ENCODE peak calls at places on chromosome 17, in eight cellular contexts. U, M, G, Q, X, P, L and I are unnamed samples.

GRCh38 chr17:4999429-5000093 is 1.8 kb downstream of the KIF1C start:
- DNase-seq in U (no peak), M (no peak), G (no peak), Q (no peak), X (no peak), P (no peak), L (no peak), I (no peak)

GRCh38 chr17:72115789-72116520 is 4.9 kb upstream of the SOX9 start:
- DNase-seq in U (no peak), M (no peak), G (no peak), Q (no peak), X (no peak), P (no peak), L (no peak), I (no peak)

GRCh38 chr17:46853896-46854444 is 2.6 kb downstream of the WNT9B start:
- DNase-seq in U (no peak), M (no peak), G (peak; percentile 25), Q (no peak), X (peak; percentile 11), P (no peak), L (no peak), I (no peak)

GRCh38 chr17:37050905-37051304 is 102.2 kb downstream of the AATF start:
- DNase-seq in U (no peak), M (no peak), G (no peak), Q (no peak), X (no peak), P (no peak), L (no peak), I (peak; percentile 11)

GRCh38 chr17:39981207-39982068 is 831 bp downstream of the PSMD3 start:
- DNase-seq in U (no peak), M (no peak), G (no peak), Q (no peak), X (no peak), P (no peak), L (no peak), I (no peak)

GRCh38 chr17:17822189-17822978 is 14.4 kb downstream of the SREBF1 start:
- DNase-seq in U (peak; percentile 94), M (peak; percentile 69), G (peak; percentile 58), Q (no peak), X (peak; percentile 35), P (peak; percentile 92), L (no peak), I (peak; percentile 77)

GRCh38 chr17:82765357-82765756 is 13.5 kb downstream of the TBCD start:
- DNase-seq in U (peak; percentile 75), M (no peak), G (no peak), Q (no peak), X (no peak), P (peak; percentile 36), L (no peak), I (no peak)

GRCh38 chr17:48577946-48578615 is at the start of gene HOXB4:
- DNase-seq in U (peak; percentile 95), M (no peak), G (no peak), Q (peak; percentile 73), X (no peak), P (peak; percentile 81), L (no peak), I (peak; percentile 65)

GRCh38 chr17:57561072-57561861 is 183.8 kb downstream of the CCDC182 start:
- DNase-seq in U (no peak), M (no peak), G (no peak), Q (no peak), X (no peak), P (no peak), L (no peak), I (no peak)

GRCh38 chr17:82822281-82822680 is 17.5 kb downstream of the ZNF750 start:
- DNase-seq in U (no peak), M (no peak), G (no peak), Q (no peak), X (no peak), P (no peak), L (no peak), I (no peak)

GRCh38 chr17:78526231-78527025 is 50.8 kb downstream of the DNAH17 start:
- DNase-seq in U (no peak), M (no peak), G (no peak), Q (no peak), X (no peak), P (no peak), L (no peak), I (no peak)

GRCh38 chr17:42347198-42347597 is 41.0 kb downstream of the STAT3 start:
- DNase-seq in U (peak; percentile 84), M (no peak), G (peak; percentile 63), Q (no peak), X (peak; percentile 83), P (no peak), L (no peak), I (peak; percentile 89)

GRCh38 chr17:3827124-3827773 is 18.8 kb downstream of the NCBP3 start:
- DNase-seq in U (no peak), M (no peak), G (peak; percentile 41), Q (peak; percentile 81), X (peak; percentile 76), P (no peak), L (peak; percentile 44), I (peak; percentile 65)

GRCh38 chr17:80482555-80483308 is 6.3 kb upstream of the NPTX1 start:
- DNase-seq in U (no peak), M (no peak), G (no peak), Q (no peak), X (peak; percentile 36), P (no peak), L (no peak), I (no peak)

GRCh38 chr17:12114686-12115418 is 94.2 kb downstream of the MAP2K4 start:
- DNase-seq in U (no peak), M (no peak), G (no peak), Q (no peak), X (no peak), P (no peak), L (no peak), I (no peak)

GRCh38 chr17:77654861-77655260 is 303.6 kb upstream of the TNRC6C start:
- DNase-seq in U (peak; percentile 24), M (peak; percentile 28), G (no peak), Q (no peak), X (no peak), P (no peak), L (no peak), I (no peak)

DNA sequence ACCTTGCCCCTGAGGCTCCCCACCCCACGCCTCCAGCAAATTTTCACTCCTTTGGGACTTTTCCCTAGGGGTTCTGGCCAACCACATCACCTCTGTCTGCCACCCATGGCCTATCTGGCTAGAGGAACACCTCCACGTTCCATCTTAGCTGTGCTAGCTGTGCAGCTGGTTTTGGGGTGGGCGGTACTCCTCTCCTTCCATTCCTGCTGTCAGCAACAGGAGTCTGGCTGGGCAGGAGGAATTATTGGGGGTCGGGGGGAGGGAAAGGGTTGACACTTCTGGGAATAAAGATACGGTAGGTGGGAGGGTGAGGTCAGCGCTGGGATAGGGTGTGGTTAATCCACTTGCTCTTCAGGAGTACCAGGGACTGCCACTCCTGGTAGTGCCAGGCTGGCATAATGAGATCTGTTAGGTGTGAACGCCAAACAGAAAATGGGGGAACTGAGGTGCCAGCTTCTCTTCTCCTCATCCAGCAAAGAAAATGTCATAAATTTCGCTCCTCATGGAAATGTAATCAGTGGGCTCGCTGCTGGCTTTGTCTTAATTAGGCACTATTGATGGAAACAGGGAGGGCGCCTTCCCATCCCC is 1.2 kb upstream of the DNAH2 start:
- DNase-seq in U (no peak), M (no peak), G (no peak), Q (no peak), X (no peak), P (no peak), L (no peak), I (no peak)
- H3K4me3 ChIP-seq in U (peak overlapping the region; percentile 52), M (peak overlapping the region; percentile 75), G (peak overlapping the region; percentile 81), Q (no peak overlapping the region), X (peak overlapping the region; percentile 67), P (peak overlapping the region; percentile 65), L (peak overlapping the region; percentile 91), I (peak overlapping the region; percentile 52)

DNA sequence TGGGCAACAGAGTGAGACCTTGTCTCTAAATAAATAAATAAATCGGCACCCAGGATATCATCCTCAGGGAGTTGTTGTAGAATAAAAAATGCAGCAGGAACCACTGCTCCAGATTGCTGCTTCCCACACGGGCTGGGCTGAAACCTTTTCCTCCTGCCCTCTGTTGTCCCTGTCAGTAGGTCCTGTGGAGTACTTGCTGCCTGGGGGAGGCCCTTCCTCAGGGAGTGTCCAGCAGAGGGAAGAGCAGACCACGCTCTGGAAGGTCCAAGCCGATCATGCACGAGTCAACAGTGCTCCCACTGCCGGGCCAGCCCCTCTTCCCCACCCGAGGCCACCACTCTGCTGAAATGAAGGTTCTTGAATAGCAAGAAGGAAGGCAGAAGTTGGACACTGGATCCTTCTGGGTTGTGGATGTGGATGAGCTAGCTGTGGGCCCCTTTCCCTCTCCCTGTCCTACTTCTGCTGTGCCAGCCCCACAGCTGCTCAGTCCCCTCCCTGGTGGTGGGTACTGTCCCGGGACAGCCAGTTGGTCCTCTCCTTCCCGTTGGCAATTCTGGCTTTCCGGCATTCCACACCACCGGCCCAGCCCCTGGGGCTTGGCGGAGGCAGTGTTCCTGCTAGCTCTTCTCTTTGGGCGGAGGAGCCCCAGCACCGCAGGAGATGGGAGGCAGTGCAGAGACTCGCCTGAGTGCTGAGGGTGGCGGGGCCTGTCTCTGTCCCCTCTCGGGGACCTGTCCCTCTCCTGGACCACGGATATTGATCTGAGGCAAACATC is 10.8 kb downstream of the CDK5R1 start:
- DNase-seq in U (peak; percentile 49), M (no peak), G (no peak), Q (no peak), X (no peak), P (peak; percentile 55), L (no peak), I (no peak)
- TF ChIP-seq CTCF in U (no peak), M (no peak), G (peak; percentile 29), Q (no peak), X (peak; percentile 53), P (peak; percentile 11), L (no peak), I (peak; percentile 22)

DNA sequence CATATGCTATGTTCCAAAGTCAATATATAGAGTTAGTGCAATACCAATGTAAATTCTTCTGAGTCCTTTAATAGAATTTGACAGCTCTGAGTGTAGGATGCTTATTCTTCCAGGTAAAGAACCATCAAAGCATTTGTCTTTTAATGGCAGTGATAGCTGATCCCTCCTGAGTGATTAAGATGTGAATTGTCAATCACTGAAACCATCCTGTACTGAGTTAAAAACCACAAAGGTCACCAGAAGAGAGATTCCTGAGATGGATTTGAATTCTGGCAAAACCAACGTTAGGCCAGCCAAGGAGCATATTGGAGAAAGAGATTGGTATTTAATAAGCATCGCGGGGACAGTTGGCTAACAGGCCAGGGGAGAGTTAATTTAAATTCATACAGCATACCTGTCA is 49.0 kb upstream of the CCL1 start:
- DNase-seq in U (no peak), M (no peak), G (no peak), Q (no peak), X (no peak), P (no peak), L (no peak), I (no peak)
- H3K4me3 ChIP-seq in U (no peak overlapping the region), M (no peak overlapping the region), G (no peak overlapping the region), Q (no peak overlapping the region), X (no peak overlapping the region), P (no peak overlapping the region), L (no peak overlapping the region), I (no peak overlapping the region)

GRCh38 chr17:49843774-49844350 is 4.0 kb downstream of the TAC4 start:
- DNase-seq in U (peak; percentile 41), M (no peak), G (no peak), Q (no peak), X (no peak), P (no peak), L (no peak), I (no peak)
- TF ChIP-seq CTCF in U (no peak), M (no peak), G (peak; percentile 40), Q (no peak), X (peak; percentile 66), P (no peak), L (peak; percentile 36), I (peak; percentile 37)